ENCODE peak calls at places on chromosomes 13 and 19, in seven cellular contexts. W, Y, E, T, J, N and F are unnamed samples.

GRCh38 chr13:92463134-92463533 is 763.5 kb upstream of the GPC6 start:
- DNase-seq in W (no peak), Y (no peak), E (peak), T (no peak), J (no peak), N (no peak), F (no peak)

GRCh38 chr19:35571406-35571965 is 8.0 kb upstream of the ATP4A start:
- DNase-seq in W (no peak), Y (no peak), E (no peak), T (no peak), J (no peak), N (no peak), F (no peak)

GRCh38 chr19:55700813-55701212 is 25.8 kb downstream of the EPN1 start:
- DNase-seq in W (no peak), Y (no peak), E (no peak), T (no peak), J (no peak), N (no peak), F (no peak)

GRCh38 chr19:42555801-42556200 is 27.5 kb upstream of the CEACAM1 start:
- DNase-seq in W (no peak), Y (no peak), E (no peak), T (no peak), J (no peak), N (no peak), F (no peak)

GRCh38 chr13:46160474-46161066 is 21.4 kb downstream of the LCP1 start:
- DNase-seq in W (no peak), Y (no peak), E (no peak), T (no peak), J (no peak), N (peak), F (no peak)

GRCh38 chr13:93289842-93290241 is 63.2 kb downstream of the GPC6 start:
- DNase-seq in W (no peak), Y (no peak), E (peak), T (no peak), J (no peak), N (no peak), F (no peak)

GRCh38 chr13:42001580-42001979 is 40.7 kb upstream of the VWA8 start:
- DNase-seq in W (no peak), Y (no peak), E (no peak), T (peak), J (no peak), N (no peak), F (peak)

GRCh38 chr13:85377783-85378182 is 421.4 kb downstream of the SLITRK6 start:
- DNase-seq in W (no peak), Y (no peak), E (no peak), T (no peak), J (no peak), N (no peak), F (no peak)

GRCh38 chr13:113045214-113046007 is 60.2 kb upstream of the F7 start:
- DNase-seq in W (no peak), Y (no peak), E (no peak), T (no peak), J (no peak), N (no peak), F (no peak)